ENCODE peak calls at places on chromosome 16, in seven cellular contexts. Y, R, N, Q, O, V and M are unnamed samples.

GRCh38 chr16:27726621-27727275 is 176.8 kb downstream of the KATNIP start:
- DNase-seq in Y (no peak), R (no peak), N (no peak), Q (no peak), O (no peak), V (no peak), M (no peak)

GRCh38 chr16:89409161-89409711 is 81.1 kb downstream of the ANKRD11 start:
- DNase-seq in Y (peak; percentile 83), R (peak; percentile 46), N (no peak), Q (no peak), O (no peak), V (no peak), M (peak; percentile 48)

GRCh38 chr16:4982056-4982867 is 24.1 kb downstream of the SEC14L5 start:
- DNase-seq in Y (no peak), R (no peak), N (peak; percentile 20), Q (no peak), O (no peak), V (no peak), M (no peak)

GRCh38 chr16:82152641-82153094 is 17.4 kb downstream of the MPHOSPH6 start:
- DNase-seq in Y (no peak), R (no peak), N (no peak), Q (no peak), O (no peak), V (no peak), M (no peak)

GRCh38 chr16:72094266-72094610 is 591 bp downstream of the DHX38 start:
- DNase-seq in Y (no peak), R (peak; percentile 16), N (no peak), Q (no peak), O (no peak), V (no peak), M (no peak)

GRCh38 chr16:87949071-87949744 is 2.0 kb upstream of the BANP start:
- DNase-seq in Y (no peak), R (no peak), N (no peak), Q (no peak), O (no peak), V (no peak), M (no peak)

GRCh38 chr16:79598341-79599181 is 2.0 kb downstream of the MAF start:
- DNase-seq in Y (peak; percentile 46), R (no peak), N (peak; percentile 29), Q (peak; percentile 68), O (peak; percentile 66), V (peak; percentile 24), M (no peak)

GRCh38 chr16:3681206-3681605 is 26.7 kb downstream of the DNASE1 start:
- DNase-seq in Y (no peak), R (no peak), N (no peak), Q (no peak), O (no peak), V (peak; percentile 82), M (no peak)

GRCh38 chr16:11224894-11225676 is 30.9 kb downstream of the SOCS1 start:
- DNase-seq in Y (peak; percentile 65), R (peak; percentile 82), N (no peak), Q (no peak), O (no peak), V (no peak), M (no peak)

GRCh38 chr16:14420721-14421488 is 209.2 kb downstream of the PARN start:
- DNase-seq in Y (no peak), R (no peak), N (no peak), Q (no peak), O (peak; percentile 30), V (no peak), M (no peak)

GRCh38 chr16:2163211-2163881 is 7.8 kb downstream of the TRAF7 start:
- DNase-seq in Y (no peak), R (no peak), N (no peak), Q (peak; percentile 86), O (no peak), V (no peak), M (no peak)

GRCh38 chr16:85354623-85355514 is 242.6 kb upstream of the CIBAR2 start:
- DNase-seq in Y (no peak), R (no peak), N (no peak), Q (no peak), O (peak; percentile 75), V (no peak), M (no peak)

GRCh38 chr16:67432491-67432890 is 1.6 kb downstream of the HSD11B2 start:
- DNase-seq in Y (no peak), R (no peak), N (no peak), Q (no peak), O (no peak), V (no peak), M (no peak)

GRCh38 chr16:91484-91883 is 13.5 kb downstream of the MPG start:
- DNase-seq in Y (no peak), R (no peak), N (no peak), Q (no peak), O (no peak), V (no peak), M (no peak)

GRCh38 chr16:9047689-9048301 is 43.6 kb upstream of the HAPSTR1 start:
- DNase-seq in Y (no peak), R (peak; percentile 42), N (peak; percentile 58), Q (peak; percentile 85), O (no peak), V (peak; percentile 86), M (peak; percentile 42)

GRCh38 chr16:68790130-68790761 is 53.1 kb upstream of the TANGO6 start:
- DNase-seq in Y (no peak), R (no peak), N (no peak), Q (peak; percentile 65), O (no peak), V (no peak), M (no peak)

GRCh38 chr16:86909359-86910145 is 331.2 kb downstream of the FOXL1 start:
- DNase-seq in Y (no peak), R (no peak), N (no peak), Q (no peak), O (no peak), V (no peak), M (no peak)